ENCODE peak calls at places on chromosome 22, in ten cellular contexts. One of them, this sample, is unnamed.

GRCh38 chr22:20624161-20624616 is 116.8 kb downstream of the MED15 start:
- DNase-seq in nephron progenitor cell: no peak
- DNase-seq in activated naive CD8-positive, alpha-beta T cell treated with anti-CD3 and anti-CD28 coated beads, Interleukin-2, amount 50 U/mL, for 24 hours: peak
- DNase-seq in NCI-H1694: no peak
- DNase-seq in Daoy: no peak
- DNase-seq in mammary epithelial cell: peak
- DNase-seq in RPMI8226: no peak
- DNase-seq in COLO829: no peak
- DNase-seq in NCI-H1092: no peak
- DNase-seq in GDM1: no peak
- DNase-seq in this sample: no peak

GRCh38 chr22:46054091-46054877 is 77.3 kb upstream of the WNT7B start:
- DNase-seq in NCI-H1092: no peak
- DNase-seq in GDM1: peak
- DNase-seq in mammary epithelial cell: peak
- DNase-seq in Daoy: peak
- DNase-seq in activated naive CD8-positive, alpha-beta T cell treated with anti-CD3 and anti-CD28 coated beads, Interleukin-2, amount 50 U/mL, for 24 hours: peak
- DNase-seq in RPMI8226: peak
- DNase-seq in NCI-H1694: no peak
- DNase-seq in COLO829: peak
- DNase-seq in nephron progenitor cell: no peak
- DNase-seq in this sample: peak

GRCh38 chr22:35064664-35065063 is 1.3 kb upstream of the ISX start:
- DNase-seq in COLO829: no peak
- DNase-seq in NCI-H1092: no peak
- DNase-seq in GDM1: peak
- DNase-seq in mammary epithelial cell: peak
- DNase-seq in nephron progenitor cell: no peak
- DNase-seq in Daoy: peak
- DNase-seq in activated naive CD8-positive, alpha-beta T cell treated with anti-CD3 and anti-CD28 coated beads, Interleukin-2, amount 50 U/mL, for 24 hours: no peak
- DNase-seq in RPMI8226: peak
- DNase-seq in NCI-H1694: no peak
- DNase-seq in this sample: peak

GRCh38 chr22:50461979-50462540 is 12.8 kb downstream of the SBF1 start:
- DNase-seq in GDM1: no peak
- DNase-seq in activated naive CD8-positive, alpha-beta T cell treated with anti-CD3 and anti-CD28 coated beads, Interleukin-2, amount 50 U/mL, for 24 hours: no peak
- DNase-seq in RPMI8226: no peak
- DNase-seq in NCI-H1694: no peak
- DNase-seq in nephron progenitor cell: no peak
- DNase-seq in NCI-H1092: no peak
- DNase-seq in mammary epithelial cell: no peak
- DNase-seq in Daoy: no peak
- DNase-seq in COLO829: no peak
- DNase-seq in this sample: no peak

GRCh38 chr22:17772249-17772962 is 1.9 kb downstream of the BID start:
- DNase-seq in RPMI8226: no peak
- DNase-seq in GDM1: no peak
- DNase-seq in Daoy: peak
- DNase-seq in NCI-H1694: no peak
- DNase-seq in NCI-H1092: no peak
- DNase-seq in COLO829: no peak
- DNase-seq in activated naive CD8-positive, alpha-beta T cell treated with anti-CD3 and anti-CD28 coated beads, Interleukin-2, amount 50 U/mL, for 24 hours: no peak
- DNase-seq in mammary epithelial cell: no peak
- DNase-seq in nephron progenitor cell: peak
- DNase-seq in this sample: no peak

GRCh38 chr22:22745225-22746060 is 101.0 kb downstream of the GGTLC2 start:
- DNase-seq in Daoy: peak
- DNase-seq in RPMI8226: peak
- DNase-seq in NCI-H1694: peak
- DNase-seq in GDM1: peak
- DNase-seq in nephron progenitor cell: peak
- DNase-seq in NCI-H1092: no peak
- DNase-seq in activated naive CD8-positive, alpha-beta T cell treated with anti-CD3 and anti-CD28 coated beads, Interleukin-2, amount 50 U/mL, for 24 hours: peak
- DNase-seq in COLO829: no peak
- DNase-seq in mammary epithelial cell: no peak
- DNase-seq in this sample: peak

GRCh38 chr22:29454186-29454745 is 15.9 kb downstream of the RFPL1 start:
- DNase-seq in Daoy: no peak
- DNase-seq in RPMI8226: no peak
- DNase-seq in NCI-H1694: no peak
- DNase-seq in COLO829: no peak
- DNase-seq in GDM1: no peak
- DNase-seq in activated naive CD8-positive, alpha-beta T cell treated with anti-CD3 and anti-CD28 coated beads, Interleukin-2, amount 50 U/mL, for 24 hours: no peak
- DNase-seq in nephron progenitor cell: no peak
- DNase-seq in NCI-H1092: no peak
- DNase-seq in mammary epithelial cell: no peak
- DNase-seq in this sample: no peak

GRCh38 chr22:43155789-43156188 is 4.4 kb downstream of the TSPO start:
- DNase-seq in activated naive CD8-positive, alpha-beta T cell treated with anti-CD3 and anti-CD28 coated beads, Interleukin-2, amount 50 U/mL, for 24 hours: peak
- DNase-seq in mammary epithelial cell: peak
- DNase-seq in NCI-H1092: no peak
- DNase-seq in GDM1: no peak
- DNase-seq in NCI-H1694: no peak
- DNase-seq in nephron progenitor cell: no peak
- DNase-seq in Daoy: peak
- DNase-seq in COLO829: no peak
- DNase-seq in RPMI8226: no peak
- DNase-seq in this sample: no peak

GRCh38 chr22:17369553-17370035 is 334 bp downstream of the CECR2 start:
- DNase-seq in nephron progenitor cell: peak
- DNase-seq in NCI-H1092: peak
- DNase-seq in NCI-H1694: no peak
- DNase-seq in COLO829: no peak
- DNase-seq in RPMI8226: no peak
- DNase-seq in activated naive CD8-positive, alpha-beta T cell treated with anti-CD3 and anti-CD28 coated beads, Interleukin-2, amount 50 U/mL, for 24 hours: peak
- DNase-seq in GDM1: no peak
- DNase-seq in Daoy: peak
- DNase-seq in mammary epithelial cell: no peak
- DNase-seq in this sample: peak

GRCh38 chr22:43923191-43923590 is 414 bp upstream of the PNPLA3 start:
- DNase-seq in mammary epithelial cell: no peak
- DNase-seq in COLO829: peak
- DNase-seq in activated naive CD8-positive, alpha-beta T cell treated with anti-CD3 and anti-CD28 coated beads, Interleukin-2, amount 50 U/mL, for 24 hours: peak
- DNase-seq in nephron progenitor cell: no peak
- DNase-seq in NCI-H1694: no peak
- DNase-seq in NCI-H1092: no peak
- DNase-seq in Daoy: no peak
- DNase-seq in GDM1: no peak
- DNase-seq in RPMI8226: peak
- DNase-seq in this sample: no peak

GRCh38 chr22:42939451-42939881 is 75.5 kb downstream of the PACSIN2 start:
- DNase-seq in GDM1: no peak
- DNase-seq in NCI-H1092: no peak
- DNase-seq in COLO829: no peak
- DNase-seq in nephron progenitor cell: no peak
- DNase-seq in mammary epithelial cell: no peak
- DNase-seq in Daoy: peak
- DNase-seq in RPMI8226: no peak
- DNase-seq in NCI-H1694: no peak
- DNase-seq in activated naive CD8-positive, alpha-beta T cell treated with anti-CD3 and anti-CD28 coated beads, Interleukin-2, amount 50 U/mL, for 24 hours: no peak
- DNase-seq in this sample: peak

GRCh38 chr22:22148905-22149304 is 95.7 kb upstream of the VPREB1 start:
- DNase-seq in GDM1: no peak
- DNase-seq in COLO829: no peak
- DNase-seq in activated naive CD8-positive, alpha-beta T cell treated with anti-CD3 and anti-CD28 coated beads, Interleukin-2, amount 50 U/mL, for 24 hours: no peak
- DNase-seq in NCI-H1694: no peak
- DNase-seq in nephron progenitor cell: no peak
- DNase-seq in RPMI8226: no peak
- DNase-seq in NCI-H1092: no peak
- DNase-seq in mammary epithelial cell: no peak
- DNase-seq in Daoy: no peak
- DNase-seq in this sample: no peak